ENCODE peak calls at places on chromosomes 4 and X, in eight cellular contexts. One of them, this sample, is unnamed.

GRCh38 chr4:183068502-183068901 is 30.6 kb upstream of the WWC2 start:
- DNase-seq in neural progenitor cell: no peak
- DNase-seq in stomach: no peak
- DNase-seq in right cardiac atrium: no peak
- DNase-seq in tibial nerve: no peak
- DNase-seq in AG10803: no peak
- DNase-seq in HFF-Myc: no peak
- DNase-seq in AG09309: no peak
- DNase-seq in this sample: no peak

GRCh38 chr4:15601862-15602261 is 53.3 kb downstream of the FBXL5 start:
- DNase-seq in neural progenitor cell: no peak
- DNase-seq in AG10803: no peak
- DNase-seq in AG09309: no peak
- DNase-seq in right cardiac atrium: no peak
- DNase-seq in stomach: no peak
- DNase-seq in HFF-Myc: no peak
- DNase-seq in tibial nerve: no peak
- DNase-seq in this sample: no peak

GRCh38 chr4:186104114-186104894 is at the start of gene FAM149A:
- DNase-seq in neural progenitor cell: peak
- DNase-seq in AG10803: no peak
- DNase-seq in tibial nerve: no peak
- DNase-seq in stomach: peak
- DNase-seq in AG09309: no peak
- DNase-seq in HFF-Myc: no peak
- DNase-seq in right cardiac atrium: peak
- DNase-seq in this sample: peak

GRCh38 chrX:115560978-115561604 is at the start of gene PLS3:
- DNase-seq in tibial nerve: peak
- DNase-seq in neural progenitor cell: peak
- DNase-seq in AG10803: peak
- DNase-seq in HFF-Myc: no peak
- DNase-seq in AG09309: peak
- DNase-seq in right cardiac atrium: peak
- DNase-seq in stomach: peak
- DNase-seq in this sample: no peak

GRCh38 chr4:84582988-84583870 is at the start of gene CDS1:
- DNase-seq in stomach: peak
- DNase-seq in tibial nerve: no peak
- DNase-seq in right cardiac atrium: peak
- DNase-seq in neural progenitor cell: peak
- DNase-seq in HFF-Myc: no peak
- DNase-seq in AG09309: no peak
- DNase-seq in AG10803: no peak
- DNase-seq in this sample: no peak

GRCh38 chr4:110042540-110043517 is 130.1 kb downstream of the EGF start:
- DNase-seq in neural progenitor cell: peak
- DNase-seq in tibial nerve: no peak
- DNase-seq in AG09309: no peak
- DNase-seq in AG10803: peak
- DNase-seq in HFF-Myc: no peak
- DNase-seq in stomach: no peak
- DNase-seq in right cardiac atrium: no peak
- DNase-seq in this sample: no peak

GRCh38 chrX:22147214-22147613 is 115.1 kb downstream of the PHEX start:
- DNase-seq in stomach: no peak
- DNase-seq in AG10803: no peak
- DNase-seq in tibial nerve: no peak
- DNase-seq in right cardiac atrium: no peak
- DNase-seq in AG09309: no peak
- DNase-seq in HFF-Myc: no peak
- DNase-seq in neural progenitor cell: no peak
- DNase-seq in this sample: no peak

GRCh38 chr4:15396157-15396800 is 31.6 kb upstream of the C1QTNF7 start:
- DNase-seq in neural progenitor cell: peak
- DNase-seq in AG10803: peak
- DNase-seq in AG09309: no peak
- DNase-seq in stomach: peak
- DNase-seq in HFF-Myc: no peak
- DNase-seq in right cardiac atrium: peak
- DNase-seq in tibial nerve: no peak
- DNase-seq in this sample: peak

GRCh38 chrX:46913710-46914109 is 1.5 kb downstream of the JADE3 start:
- DNase-seq in AG09309: no peak
- DNase-seq in stomach: peak
- DNase-seq in AG10803: peak
- DNase-seq in tibial nerve: peak
- DNase-seq in neural progenitor cell: peak
- DNase-seq in right cardiac atrium: peak
- DNase-seq in HFF-Myc: no peak
- DNase-seq in this sample: no peak

GRCh38 chr4:110020139-110020538 is 107.5 kb downstream of the EGF start:
- DNase-seq in neural progenitor cell: peak
- DNase-seq in stomach: no peak
- DNase-seq in right cardiac atrium: no peak
- DNase-seq in tibial nerve: no peak
- DNase-seq in AG09309: no peak
- DNase-seq in HFF-Myc: no peak
- DNase-seq in AG10803: peak
- DNase-seq in this sample: no peak

GRCh38 chr4:174669278-174669677 is 147.0 kb upstream of the HPGD start:
- DNase-seq in HFF-Myc: peak
- DNase-seq in neural progenitor cell: no peak
- DNase-seq in AG09309: peak
- DNase-seq in AG10803: peak
- DNase-seq in right cardiac atrium: no peak
- DNase-seq in stomach: no peak
- DNase-seq in tibial nerve: no peak
- DNase-seq in this sample: no peak

GRCh38 chr4:80471701-80472100 is 136.2 kb downstream of the CFAP299 start:
- DNase-seq in AG09309: no peak
- DNase-seq in neural progenitor cell: peak
- DNase-seq in AG10803: peak
- DNase-seq in stomach: peak
- DNase-seq in right cardiac atrium: peak
- DNase-seq in HFF-Myc: no peak
- DNase-seq in tibial nerve: no peak
- DNase-seq in this sample: no peak

GRCh38 chrX:149877636-149878035 is 3.3 kb upstream of the MAGEA8 start:
- DNase-seq in AG10803: no peak
- DNase-seq in HFF-Myc: no peak
- DNase-seq in stomach: no peak
- DNase-seq in tibial nerve: no peak
- DNase-seq in neural progenitor cell: no peak
- DNase-seq in AG09309: no peak
- DNase-seq in right cardiac atrium: no peak
- DNase-seq in this sample: no peak

GRCh38 chrX:22395372-22395771 is 122.7 kb downstream of the CBLL2 start:
- DNase-seq in tibial nerve: no peak
- DNase-seq in HFF-Myc: no peak
- DNase-seq in neural progenitor cell: no peak
- DNase-seq in AG10803: no peak
- DNase-seq in stomach: no peak
- DNase-seq in AG09309: no peak
- DNase-seq in right cardiac atrium: no peak
- DNase-seq in this sample: no peak

GRCh38 chrX:30950391-30950790 is 61.3 kb upstream of the TAB3 start:
- DNase-seq in stomach: no peak
- DNase-seq in neural progenitor cell: no peak
- DNase-seq in tibial nerve: no peak
- DNase-seq in HFF-Myc: no peak
- DNase-seq in right cardiac atrium: no peak
- DNase-seq in AG09309: no peak
- DNase-seq in AG10803: no peak
- DNase-seq in this sample: no peak

GRCh38 chr4:156924774-156925173 is 46.8 kb downstream of the PDGFC start:
- DNase-seq in right cardiac atrium: no peak
- DNase-seq in AG09309: no peak
- DNase-seq in stomach: no peak
- DNase-seq in neural progenitor cell: no peak
- DNase-seq in HFF-Myc: no peak
- DNase-seq in AG10803: no peak
- DNase-seq in tibial nerve: no peak
- DNase-seq in this sample: no peak

GRCh38 chr4:87353592-87353991 is 30.9 kb upstream of the HSD17B13 start:
- DNase-seq in stomach: no peak
- DNase-seq in neural progenitor cell: peak
- DNase-seq in AG09309: peak
- DNase-seq in tibial nerve: peak
- DNase-seq in right cardiac atrium: no peak
- DNase-seq in HFF-Myc: peak
- DNase-seq in AG10803: peak
- DNase-seq in this sample: no peak

GRCh38 chr4:169921237-169921636 is 105.0 kb downstream of the MFAP3L start:
- DNase-seq in stomach: no peak
- DNase-seq in tibial nerve: no peak
- DNase-seq in HFF-Myc: no peak
- DNase-seq in AG10803: no peak
- DNase-seq in right cardiac atrium: no peak
- DNase-seq in AG09309: no peak
- DNase-seq in neural progenitor cell: no peak
- DNase-seq in this sample: no peak
- H3K4me3 ChIP-seq in stomach: no peak
- H3K4me3 ChIP-seq in tibial nerve: no peak
- H3K4me3 ChIP-seq in HFF-Myc: no peak
- H3K4me3 ChIP-seq in AG10803: no peak
- H3K4me3 ChIP-seq in right cardiac atrium: no peak
- H3K4me3 ChIP-seq in AG09309: no peak
- H3K4me3 ChIP-seq in neural progenitor cell: no peak
- H3K4me3 ChIP-seq in this sample: no peak

DNA sequence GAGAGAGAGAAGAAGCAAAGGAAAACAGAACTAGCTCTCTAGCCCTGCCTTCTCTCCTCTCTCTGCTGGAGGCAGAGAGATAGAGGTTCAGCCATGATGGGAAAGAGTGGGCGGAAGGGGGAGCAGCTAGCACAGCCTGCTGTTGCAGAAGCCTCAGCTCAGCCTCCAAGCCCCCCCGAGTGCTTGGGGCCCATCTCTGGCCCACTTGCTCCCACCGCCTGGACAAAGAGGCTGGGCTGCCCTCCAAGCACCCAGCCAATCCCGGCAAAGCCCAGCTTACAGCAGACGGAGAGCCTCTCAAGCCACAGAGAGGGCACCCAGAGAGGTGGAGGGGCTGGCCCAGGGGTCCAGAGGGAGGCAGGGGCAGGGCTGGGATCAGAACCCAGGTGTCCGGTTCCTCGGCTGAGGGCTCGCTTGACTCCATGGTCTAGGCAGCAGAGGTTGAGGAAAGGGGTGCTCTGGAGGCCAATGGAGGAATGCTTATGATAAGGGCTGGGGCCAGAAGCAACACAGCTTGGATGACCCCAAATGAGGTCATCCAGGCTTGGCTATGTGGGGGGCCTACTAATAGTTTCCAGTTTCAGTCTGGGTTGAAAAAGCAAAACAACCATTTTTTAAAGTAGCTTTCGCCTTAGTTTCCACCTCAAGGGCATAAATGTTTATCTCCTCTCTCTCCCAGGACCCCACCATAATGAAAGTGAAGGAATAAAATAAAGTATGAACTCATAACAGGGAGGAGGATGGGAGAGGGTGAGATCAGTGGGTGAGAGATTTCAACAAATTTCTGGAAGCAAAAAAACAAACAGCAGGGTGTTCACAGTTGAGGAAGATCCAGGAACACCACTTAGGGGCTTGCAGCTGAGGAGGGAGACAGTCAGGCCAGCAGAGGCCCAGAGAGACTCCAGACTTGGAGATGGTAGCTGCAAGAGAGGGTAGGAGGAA is 24.9 kb upstream of the IQSEC2 start:
- DNase-seq in right cardiac atrium: no peak
- DNase-seq in neural progenitor cell: no peak
- DNase-seq in stomach: no peak
- DNase-seq in AG09309: no peak
- DNase-seq in AG10803: no peak
- DNase-seq in tibial nerve: no peak
- DNase-seq in HFF-Myc: no peak
- DNase-seq in this sample: no peak
- H3K4me3 ChIP-seq in right cardiac atrium: no peak
- H3K4me3 ChIP-seq in neural progenitor cell: no peak
- H3K4me3 ChIP-seq in stomach: no peak
- H3K4me3 ChIP-seq in AG09309: no peak
- H3K4me3 ChIP-seq in AG10803: no peak
- H3K4me3 ChIP-seq in tibial nerve: no peak
- H3K4me3 ChIP-seq in HFF-Myc: no peak
- H3K4me3 ChIP-seq in this sample: no peak

DNA sequence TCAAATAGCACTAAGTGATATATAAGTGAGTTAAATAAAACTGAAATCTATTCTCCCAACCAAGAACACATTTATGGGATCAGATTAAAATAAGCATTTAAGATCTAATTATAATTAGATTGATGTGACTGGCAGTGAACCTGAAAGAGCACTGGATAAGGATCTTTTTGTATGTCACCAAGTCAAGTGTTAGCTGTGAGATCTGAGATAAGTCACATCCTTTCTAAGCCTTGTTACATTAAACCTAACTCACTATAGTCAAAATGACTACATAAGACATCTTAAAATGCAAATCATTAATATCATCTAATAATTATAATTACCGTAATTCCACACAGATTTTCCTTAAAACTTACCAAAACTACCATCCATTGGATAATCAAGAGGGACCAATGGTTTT is 1.6 kb downstream of the CCNA2 start:
- DNase-seq in AG09309: no peak
- DNase-seq in HFF-Myc: no peak
- DNase-seq in AG10803: no peak
- DNase-seq in right cardiac atrium: no peak
- DNase-seq in tibial nerve: no peak
- DNase-seq in stomach: no peak
- DNase-seq in neural progenitor cell: no peak
- DNase-seq in this sample: no peak
- H3K4me3 ChIP-seq in AG09309: peak
- H3K4me3 ChIP-seq in HFF-Myc: peak
- H3K4me3 ChIP-seq in AG10803: peak
- H3K4me3 ChIP-seq in right cardiac atrium: no peak
- H3K4me3 ChIP-seq in tibial nerve: no peak
- H3K4me3 ChIP-seq in stomach: no peak
- H3K4me3 ChIP-seq in neural progenitor cell: peak
- H3K4me3 ChIP-seq in this sample: peak

DNA sequence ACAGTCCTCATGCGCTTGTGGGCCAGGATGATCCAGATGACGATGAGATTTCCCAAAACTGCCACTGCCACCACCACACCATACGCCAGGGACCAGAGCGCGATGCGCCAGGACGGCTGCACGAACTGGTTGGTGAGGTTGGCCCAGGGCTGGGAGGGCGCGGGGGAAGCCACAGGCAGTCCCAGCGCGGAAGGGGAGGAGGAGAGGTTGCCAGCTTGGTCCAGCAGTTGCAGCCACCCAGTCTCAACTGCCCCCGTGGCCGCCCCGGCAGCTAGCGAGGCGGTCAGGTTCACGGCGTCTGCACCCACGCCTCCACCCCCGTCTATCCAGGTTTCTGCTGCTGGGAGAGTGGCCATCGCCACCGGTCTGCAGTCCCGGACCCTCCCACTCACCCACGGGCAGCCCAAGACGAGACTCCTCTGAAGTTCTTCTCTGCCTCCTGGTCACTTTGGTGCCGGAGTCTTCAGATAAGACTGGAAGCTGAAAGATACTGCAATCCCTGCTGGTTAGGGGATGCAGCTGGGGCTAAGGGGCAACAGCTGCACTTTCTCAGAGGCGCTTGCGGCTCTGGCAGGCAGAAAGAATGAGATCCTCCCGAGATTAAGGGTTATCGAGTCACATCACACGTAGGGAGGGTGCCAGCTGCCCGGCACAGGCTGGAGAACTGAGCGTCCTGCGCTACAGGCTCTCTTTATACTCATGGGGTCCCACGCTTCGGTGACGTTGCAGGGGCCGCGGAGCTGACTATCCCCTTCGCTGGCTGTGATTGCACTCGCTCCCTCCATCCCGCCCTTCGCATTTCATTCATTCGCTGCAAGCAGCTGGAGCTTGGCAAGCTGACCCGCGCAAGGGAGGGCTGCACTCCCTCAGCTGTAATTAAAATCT is at the start of gene TACR3:
- DNase-seq in HFF-Myc: no peak
- DNase-seq in AG10803: no peak
- DNase-seq in right cardiac atrium: peak
- DNase-seq in neural progenitor cell: peak
- DNase-seq in tibial nerve: no peak
- DNase-seq in stomach: no peak
- DNase-seq in AG09309: no peak
- DNase-seq in this sample: no peak
- H3K4me3 ChIP-seq in HFF-Myc: no peak
- H3K4me3 ChIP-seq in AG10803: no peak
- H3K4me3 ChIP-seq in right cardiac atrium: no peak
- H3K4me3 ChIP-seq in neural progenitor cell: peak
- H3K4me3 ChIP-seq in tibial nerve: peak
- H3K4me3 ChIP-seq in stomach: peak
- H3K4me3 ChIP-seq in AG09309: no peak
- H3K4me3 ChIP-seq in this sample: no peak

This sample was measured in Jurkat, Clone E6-1.